ENCODE peak calls at places on chromosomes 5 and 9, in seven cellular contexts. I, X, C, D, M, S and P are unnamed samples.

GRCh38 chr9:127904888-127905728 is 5.7 kb upstream of the ST6GALNAC6 start:
- DNase-seq in D (no peak), C (no peak), X (no peak), M (no peak), S (no peak), I (no peak), P (no peak)

GRCh38 chr5:76547242-76547890 is 75.8 kb downstream of the F2RL2 start:
- DNase-seq in X (no peak), D (peak; percentile 4), M (no peak), I (peak; percentile 5), S (no peak), C (peak; percentile 93), P (no peak)

GRCh38 chr5:138095100-138095907 is 11.5 kb downstream of the WNT8A start:
- DNase-seq in X (no peak), M (no peak), I (no peak), D (no peak), S (peak; percentile 85), C (no peak), P (no peak)

GRCh38 chr9:121634329-121634784 is 17.1 kb upstream of the DAB2IP start:
- DNase-seq in I (no peak), X (no peak), S (no peak), C (no peak), D (no peak), M (no peak), P (no peak)

GRCh38 chr5:68277427-68277826 is 61.9 kb downstream of the PIK3R1 start:
- DNase-seq in I (no peak), C (no peak), D (no peak), X (no peak), S (no peak), M (no peak), P (peak; percentile 65)

GRCh38 chr9:81717061-81717746 is 27.9 kb upstream of the TLE1 start:
- DNase-seq in X (peak; percentile 43), M (no peak), I (no peak), S (peak; percentile 38), C (no peak), D (no peak), P (peak; percentile 40)

GRCh38 chr9:114109106-114109505 is 10.0 kb upstream of the KIF12 start:
- DNase-seq in M (no peak), C (no peak), X (no peak), D (no peak), S (no peak), I (no peak), P (no peak)

GRCh38 chr9:89410709-89411111 is 87.2 kb downstream of the SEMA4D start:
- DNase-seq in I (no peak), X (no peak), S (peak; percentile 54), M (no peak), D (peak; percentile 17), C (no peak), P (peak; percentile 22)

GRCh38 chr5:18010053-18010452 is 375.8 kb downstream of the TAF11L14 start:
- DNase-seq in I (no peak), S (peak; percentile 53), D (no peak), M (no peak), X (peak; percentile 22), C (no peak), P (peak; percentile 50)

GRCh38 chr5:53407373-53407772 is 73.1 kb upstream of the FST start:
- DNase-seq in M (no peak), S (no peak), D (peak; percentile 74), X (no peak), I (no peak), C (no peak), P (peak; percentile 55)

GRCh38 chr9:35923927-35924763 is 14.9 kb downstream of the SPAAR start:
- DNase-seq in I (peak; percentile 57), D (peak; percentile 97), M (peak; percentile 44), C (peak; percentile 68), X (no peak), S (no peak), P (peak; percentile 95)

GRCh38 chr9:120289990-120290925 is 289.7 kb downstream of the CDK5RAP2 start:
- DNase-seq in I (no peak), X (no peak), M (no peak), D (peak; percentile 47), C (no peak), S (no peak), P (no peak)

GRCh38 chr9:100394819-100395218 is 32.1 kb upstream of the MSANTD3 start:
- DNase-seq in C (no peak), X (no peak), D (peak; percentile 38), S (no peak), I (no peak), M (no peak), P (no peak)

GRCh38 chr9:98856982-98857381 is 49.5 kb downstream of the GALNT12 start:
- DNase-seq in S (no peak), X (no peak), C (no peak), D (no peak), I (no peak), M (no peak), P (no peak)

GRCh38 chr5:7991125-7991821 is 122.3 kb downstream of the MTRR start:
- DNase-seq in S (peak; percentile 83), D (no peak), X (peak; percentile 11), C (no peak), M (no peak), I (no peak), P (peak; percentile 41)

GRCh38 chr9:89461302-89461701 is 36.6 kb downstream of the SEMA4D start:
- DNase-seq in M (no peak), X (no peak), I (no peak), S (no peak), C (no peak), D (peak; percentile 70), P (peak; percentile 40)

GRCh38 chr9:134333234-134333873 is 7.1 kb downstream of the RXRA start:
- DNase-seq in I (peak; percentile 88), C (no peak), M (no peak), S (no peak), D (peak; percentile 46), X (no peak), P (no peak)

GRCh38 chr5:154474267-154474956 is 3.6 kb downstream of the HAND1 start:
- DNase-seq in I (no peak), C (no peak), D (no peak), S (peak; percentile 12), X (peak; percentile 24), M (no peak), P (no peak)

GRCh38 chr5:154474957-154475334 is 3.1 kb downstream of the HAND1 start:
- DNase-seq in X (no peak), M (no peak), C (no peak), I (no peak), D (no peak), S (peak; percentile 14), P (no peak)

GRCh38 chr5:154472871-154473580 is 5.0 kb downstream of the HAND1 start:
- DNase-seq in D (no peak), S (peak; percentile 80), M (no peak), C (no peak), X (peak; percentile 47), I (no peak), P (no peak)

GRCh38 chr5:154475613-154476342 is 2.2 kb downstream of the HAND1 start:
- DNase-seq in I (no peak), X (peak; percentile 85), M (no peak), C (no peak), S (peak; percentile 62), D (no peak), P (no peak)

GRCh38 chr5:154473581-154474266 is 4.3 kb downstream of the HAND1 start:
- DNase-seq in X (peak; percentile 62), S (peak; percentile 82), D (no peak), I (no peak), C (no peak), M (no peak), P (no peak)
- TF ChIP-seq EZH2 in X (peak; percentile 91), S (peak; percentile 96), D (no peak), I (peak; percentile 77), C (no peak), M (no peak), P (no peak)

DNA sequence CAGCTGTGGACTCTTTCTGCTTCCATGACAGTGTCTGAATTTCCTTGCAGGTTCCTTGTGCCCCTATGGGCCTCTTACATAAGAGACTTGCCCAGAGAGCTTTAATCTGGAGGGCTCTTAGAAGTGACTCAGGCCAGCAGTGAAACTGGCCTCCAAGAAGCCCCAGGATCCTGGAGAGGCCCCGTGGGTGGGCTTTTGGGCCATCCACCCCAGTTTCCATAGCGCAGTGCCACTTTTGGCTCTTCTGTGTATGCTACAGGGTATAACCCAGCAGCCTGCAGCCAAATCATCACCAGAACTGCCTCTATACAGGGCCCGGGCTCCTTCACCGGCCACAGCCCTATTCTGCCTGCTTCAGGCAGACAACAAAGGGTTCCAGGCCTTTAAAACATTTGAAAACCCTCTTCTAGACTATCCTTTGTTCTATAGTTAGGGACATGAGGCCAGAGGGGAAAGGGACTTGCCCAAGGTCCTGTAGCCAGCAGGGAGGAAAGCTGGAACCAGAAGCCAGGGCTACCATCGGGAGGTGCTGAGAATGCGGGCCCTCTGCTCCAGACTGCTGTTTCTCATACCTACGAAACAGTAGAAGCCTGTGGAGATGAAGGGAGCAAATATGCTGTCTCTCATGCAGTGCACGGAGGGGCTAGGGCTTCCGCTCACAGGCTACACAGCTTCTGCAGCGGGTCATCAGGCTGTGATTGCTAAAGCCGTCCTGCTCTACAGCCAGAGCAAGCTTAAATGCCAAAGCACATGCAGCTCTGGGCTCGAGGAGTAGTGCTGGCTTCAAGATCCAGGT is 18.0 kb downstream of the SH3PXD2B start:
- DNase-seq in X (no peak), S (no peak), M (no peak), D (no peak), I (no peak), C (no peak), P (no peak)
- H4K20me1 ChIP-seq in X (peaks cover 97% of the 10 kb centered on the region), S (peaks cover 31% of the 10 kb centered on the region), M (no peaks in the 10 kb centered on the region), D (no peaks in the 10 kb centered on the region), I (peaks cover 40% of the 10 kb centered on the region), C (no peaks in the 10 kb centered on the region), P (no peaks in the 10 kb centered on the region)

DNA sequence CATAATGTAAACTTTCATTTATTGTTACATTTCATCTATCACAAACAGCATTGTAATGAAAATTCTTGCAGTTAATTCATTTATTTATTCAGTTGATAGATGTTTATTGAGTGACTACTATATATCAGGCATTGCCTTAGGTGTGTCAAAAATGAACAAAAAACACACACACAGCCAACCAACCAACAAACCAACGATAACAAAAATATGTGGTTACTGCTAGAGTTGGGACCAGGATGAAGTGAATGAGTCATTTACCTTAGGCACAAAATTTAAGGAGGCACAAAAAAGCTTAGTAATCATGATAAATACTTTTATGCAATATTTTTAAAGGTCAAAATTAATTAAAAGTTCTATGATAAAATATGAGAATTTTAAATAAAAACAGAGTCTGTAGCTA is 223.4 kb downstream of the CSNK1G3 start:
- DNase-seq in S (no peak), M (no peak), C (no peak), I (no peak), X (no peak), D (no peak), P (peak; percentile 61)
- TF ChIP-seq EZH2phosphoT487 in S (no peak), M (no peak), C (no peak), I (no peak), X (no peak), D (no peak), P (no peak)

DNA sequence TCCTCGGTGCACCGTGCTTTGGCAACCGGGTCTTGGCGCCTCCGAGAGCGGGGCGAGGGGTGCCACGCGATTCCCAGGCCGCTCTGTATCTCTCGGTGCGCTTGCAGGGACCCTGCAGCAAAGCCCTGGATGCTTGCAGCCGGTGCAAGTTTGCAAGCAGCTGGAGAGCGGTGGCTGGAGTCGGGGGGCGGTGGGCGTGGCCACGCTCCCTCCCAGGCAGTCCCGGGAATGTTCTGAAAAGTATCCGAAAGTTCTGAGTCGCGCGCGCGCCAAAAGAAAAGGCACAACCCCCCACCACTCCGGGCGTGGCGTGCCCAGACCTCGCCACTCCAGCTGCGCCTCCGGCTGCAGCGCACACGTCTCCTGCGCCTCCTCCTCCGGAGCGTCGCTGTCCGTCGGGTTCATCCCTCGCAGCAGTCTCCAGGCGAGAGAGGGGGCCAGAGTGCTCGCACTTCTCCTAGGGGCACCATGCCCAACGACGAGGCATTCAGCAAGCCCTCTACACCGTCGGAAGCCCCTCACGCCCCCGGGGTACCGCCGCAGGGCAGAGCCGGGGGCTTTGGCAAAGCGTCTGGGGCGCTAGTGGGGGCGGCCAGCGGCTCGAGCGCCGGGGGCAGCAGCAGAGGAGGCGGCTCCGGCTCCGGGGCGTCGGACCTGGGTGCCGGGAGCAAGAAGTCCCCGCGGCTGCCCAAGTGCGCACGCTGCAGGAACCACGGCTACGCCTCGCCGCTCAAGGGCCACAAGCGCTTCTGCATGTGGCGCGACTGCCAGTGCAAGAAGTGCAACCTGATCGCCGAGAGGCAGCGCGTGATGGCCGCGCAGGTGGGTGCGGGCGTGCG is at the start of gene DMRT1:
- DNase-seq in I (peak; percentile 13), D (no peak), S (peak; percentile 64), C (no peak), X (peak; percentile 74), M (no peak), P (no peak)
- TF ChIP-seq EZH2 in I (no peak), D (peak; percentile 13), S (peak; percentile 62), C (no peak), X (no peak), M (no peak), P (no peak)